ENCODE peak calls at places on chromosomes 1 and 21, in seven cellular contexts. D, S, F, C, W, Z and E are unnamed samples.

GRCh38 chr1:87800006-87800405 is 471.3 kb downstream of the LMO4 start:
- DNase-seq in D (no peak), S (no peak), F (no peak), C (no peak), W (peak), Z (no peak), E (no peak)

GRCh38 chr1:111221633-111222286 is 5.8 kb upstream of the CHI3L2 start:
- DNase-seq in D (no peak), S (no peak), F (no peak), C (no peak), W (peak), Z (no peak), E (no peak)

GRCh38 chr1:207998691-207999090 is 87.8 kb upstream of the CD34 start:
- DNase-seq in D (no peak), S (no peak), F (no peak), C (no peak), W (no peak), Z (no peak), E (no peak)

GRCh38 chr1:23563755-23564374 is 4.6 kb upstream of the ID3 start:
- DNase-seq in D (no peak), S (peak), F (no peak), C (no peak), W (no peak), Z (no peak), E (no peak)

GRCh38 chr1:182229907-182230522 is 161.6 kb downstream of the GLUL start:
- DNase-seq in D (no peak), S (no peak), F (no peak), C (peak), W (no peak), Z (no peak), E (no peak)

GRCh38 chr21:25384782-25385181 is 222.5 kb downstream of the MRPL39 start:
- DNase-seq in D (no peak), S (no peak), F (no peak), C (no peak), W (no peak), Z (no peak), E (no peak)

GRCh38 chr1:13517193-13517812 is 3.5 kb upstream of the LRRC38 start:
- DNase-seq in D (no peak), S (peak), F (no peak), C (no peak), W (no peak), Z (no peak), E (no peak)

GRCh38 chr21:35256468-35256988 is 207.4 kb upstream of the RUNX1 start:
- DNase-seq in D (peak), S (peak), F (peak), C (peak), W (peak), Z (peak), E (peak)

GRCh38 chr1:240720891-240721450 is 109.0 kb upstream of the GREM2 start:
- DNase-seq in D (no peak), S (no peak), F (no peak), C (no peak), W (no peak), Z (no peak), E (no peak)

GRCh38 chr1:47235280-47235679 is 3.3 kb upstream of the TAL1 start:
- DNase-seq in D (peak), S (no peak), F (no peak), C (no peak), W (no peak), Z (no peak), E (no peak)

DNA sequence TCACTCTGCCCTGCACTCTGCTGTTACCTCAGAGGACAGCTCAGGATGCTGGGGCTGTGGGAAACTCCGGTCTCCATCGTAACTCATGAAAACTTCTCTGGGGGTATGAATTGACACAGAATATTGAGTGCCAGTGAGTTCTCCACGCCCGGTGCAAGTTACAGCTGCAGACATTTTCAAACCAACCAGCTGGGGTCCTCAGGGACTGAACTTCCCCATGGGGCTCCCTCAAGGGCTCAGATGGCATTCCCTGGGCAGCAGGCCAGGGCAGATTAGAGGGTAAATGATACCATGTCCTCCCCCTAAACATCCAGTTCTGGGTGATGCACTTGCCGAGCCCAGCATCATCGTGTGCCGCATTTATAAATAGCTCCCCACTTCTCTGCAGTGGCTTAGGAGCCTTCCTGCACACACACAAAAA is 27.8 kb upstream of the CCSAP start:
- DNase-seq in D (no peak), S (no peak), F (no peak), C (peak), W (no peak), Z (no peak), E (no peak)
- TF ChIP-seq CTCF in D (no peak), S (no peak), F (no peak), C (no peak), W (no peak), Z (no peak), E (no peak)

DNA sequence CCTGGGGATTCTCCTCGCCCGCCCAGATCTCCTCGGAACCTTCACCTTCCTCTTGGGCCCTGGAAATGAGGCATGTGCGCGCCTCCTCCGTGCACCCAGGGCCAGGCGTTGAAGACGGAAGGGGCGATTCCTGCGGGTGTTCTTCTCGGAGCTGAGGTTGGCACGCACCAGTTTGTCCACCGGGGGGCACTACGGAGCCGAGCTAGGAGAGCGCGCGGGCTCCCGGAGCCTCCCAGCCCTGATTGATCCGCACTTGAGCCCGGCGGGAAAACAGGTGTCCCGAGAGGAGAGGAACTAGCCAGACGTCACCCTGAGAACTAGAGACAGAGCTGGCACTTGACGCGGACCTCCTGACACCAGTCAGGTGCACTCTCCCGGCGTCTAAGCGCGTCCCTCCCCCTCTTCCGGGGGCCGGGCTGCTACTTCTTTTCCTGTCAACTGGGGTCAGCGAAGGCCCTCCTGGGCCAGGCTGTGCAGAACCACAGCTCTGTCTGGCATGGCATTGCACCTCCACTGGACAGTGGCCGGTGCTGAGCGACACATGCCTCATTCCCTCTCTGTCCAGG is 18.3 kb upstream of the SERINC2 start:
- DNase-seq in D (peak), S (peak), F (peak), C (peak), W (peak), Z (peak), E (peak)
- H3K27ac ChIP-seq in D (no peak), S (peak), F (no peak), C (peak), W (no peak), Z (no peak), E (no peak)

GRCh38 chr1:41496080-41497055 is 11.9 kb upstream of the EDN2 start:
- DNase-seq in D (peak), S (peak), F (peak), C (peak), W (peak), Z (peak), E (peak)
- TF ChIP-seq POLR2A in D (no peak), S (no peak), F (peak), C (peak), W (no peak), Z (no peak), E (peak)

DNA sequence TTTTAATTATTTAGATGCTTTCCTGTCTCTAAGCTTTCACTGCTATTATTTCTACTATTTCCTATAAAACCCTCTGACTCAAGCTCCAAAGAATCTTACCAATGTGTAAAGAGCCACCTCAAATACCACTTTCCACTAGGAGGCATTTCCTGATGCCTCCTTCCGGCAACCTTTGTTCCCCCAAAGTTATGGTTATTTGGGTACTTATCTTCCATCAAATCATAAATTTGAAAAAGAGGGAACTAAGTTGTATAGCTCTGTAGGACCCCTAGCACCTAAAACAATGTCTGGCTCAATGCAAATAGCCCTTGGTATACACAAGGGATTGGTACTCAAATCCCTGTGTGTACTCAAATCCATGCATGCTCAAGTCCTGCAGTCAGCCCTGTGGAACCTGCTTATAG is 79.6 kb downstream of the NME7 start:
- DNase-seq in D (no peak), S (peak), F (no peak), C (no peak), W (peak), Z (no peak), E (no peak)
- TF ChIP-seq CTCF in D (no peak), S (no peak), F (no peak), C (no peak), W (no peak), Z (no peak), E (no peak)

DNA sequence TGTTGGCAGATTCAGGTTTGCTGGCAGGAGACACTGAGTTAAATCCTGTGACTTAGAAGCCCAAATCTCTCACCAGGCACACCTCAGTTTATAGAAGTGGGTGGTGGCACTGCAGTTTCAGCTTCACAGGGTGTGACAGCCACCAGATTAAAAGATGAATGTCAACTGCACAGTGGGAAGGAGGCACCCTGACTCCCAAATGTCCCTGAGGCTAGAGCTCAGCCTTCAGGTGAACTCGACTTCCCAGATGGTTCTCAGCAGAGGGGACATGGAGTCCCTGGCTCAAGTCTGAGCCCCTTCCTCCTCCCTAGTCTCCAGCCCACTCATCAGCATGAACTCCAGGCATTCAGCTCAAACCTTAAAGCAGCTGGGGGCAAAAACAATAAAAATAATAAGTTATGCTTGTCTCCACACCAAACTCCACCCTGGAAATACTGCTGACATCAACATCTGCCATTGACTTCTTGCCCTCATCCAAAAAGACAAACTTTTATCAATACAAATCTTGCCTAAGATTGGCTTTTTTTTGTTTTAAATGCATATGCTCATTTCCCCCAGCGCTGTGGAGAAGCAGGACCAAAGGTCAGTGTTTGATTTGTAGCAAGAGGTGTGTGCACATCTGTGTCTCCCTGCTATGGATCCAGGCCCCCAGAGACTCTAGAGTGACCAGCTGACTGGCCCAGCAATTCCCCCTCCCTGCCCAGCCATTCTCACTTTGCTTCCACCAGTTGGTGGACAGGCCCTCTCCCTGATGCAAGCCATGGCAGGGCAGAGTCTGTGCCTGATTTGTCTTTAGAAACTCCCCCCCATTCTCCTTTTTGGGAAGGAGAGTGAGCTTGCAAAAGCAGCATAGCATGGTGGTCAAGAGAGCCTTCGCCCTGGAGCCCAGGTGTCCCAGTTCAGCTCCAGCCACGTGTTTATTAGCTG is 18.5 kb upstream of the S100A7 start:
- DNase-seq in D (no peak), S (no peak), F (no peak), C (no peak), W (no peak), Z (no peak), E (no peak)
- H3K27ac ChIP-seq in D (no peak), S (no peak), F (no peak), C (no peak), W (no peak), Z (no peak), E (peak)

GRCh38 chr1:6627031-6627430 is 2.4 kb downstream of the THAP3 start:
- DNase-seq in D (no peak), S (no peak), F (no peak), C (no peak), W (no peak), Z (no peak), E (no peak)

GRCh38 chr1:6625579-6626149 is 996 bp downstream of the THAP3 start:
- DNase-seq in D (peak), S (peak), F (no peak), C (no peak), W (peak), Z (peak), E (no peak)

GRCh38 chr1:6622396-6623152 is 2.1 kb upstream of the THAP3 start:
- DNase-seq in D (no peak), S (no peak), F (no peak), C (no peak), W (no peak), Z (no peak), E (no peak)

GRCh38 chr1:6623269-6623965 is 1.3 kb upstream of the THAP3 start:
- DNase-seq in D (no peak), S (no peak), F (no peak), C (no peak), W (no peak), Z (no peak), E (no peak)

DNA sequence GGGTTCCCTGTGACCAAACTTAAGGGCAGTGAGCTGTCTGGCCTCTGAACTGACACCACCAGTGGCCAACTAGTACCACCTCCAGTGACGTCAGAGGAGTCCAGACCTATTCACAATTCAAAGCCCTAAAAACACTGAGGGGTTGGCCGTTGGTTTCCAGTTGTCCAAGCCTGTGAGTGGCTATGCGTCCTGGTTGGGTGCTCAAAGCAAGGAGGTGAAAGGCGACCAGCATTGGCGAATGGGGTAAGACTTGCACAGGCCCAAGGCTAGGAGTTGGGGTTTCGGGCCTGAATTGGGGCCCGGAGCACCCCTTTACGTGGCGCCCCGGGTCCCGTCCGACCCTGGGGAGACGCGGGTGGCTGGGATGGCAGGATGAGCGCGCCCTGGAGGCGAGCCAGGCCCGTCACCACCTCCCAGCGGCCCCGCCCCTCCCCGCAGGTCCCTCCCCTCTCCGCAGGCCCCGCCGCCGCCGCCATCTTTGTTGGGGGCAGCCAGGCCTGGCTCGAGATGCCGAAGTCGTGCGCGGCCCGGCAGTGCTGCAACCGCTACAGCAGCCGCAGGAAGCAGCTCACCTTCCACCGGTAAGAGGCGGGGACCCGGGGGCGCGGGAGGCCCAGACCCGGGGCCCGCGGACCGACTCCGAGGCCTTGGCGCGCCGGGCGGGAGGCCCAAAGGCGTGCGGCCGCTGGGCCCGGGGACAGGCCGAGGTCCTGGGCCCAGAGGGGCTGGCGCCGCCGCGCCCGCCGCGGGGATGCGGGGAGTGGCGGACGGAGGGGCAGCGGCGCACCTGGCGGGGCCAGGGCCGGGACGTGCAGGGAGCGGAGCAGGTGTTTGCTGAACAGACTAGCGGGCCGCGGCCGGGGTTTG is at the start of gene THAP3:
- DNase-seq in D (peak), S (peak), F (peak), C (peak), W (peak), Z (peak), E (peak)
- TF ChIP-seq POLR2A in D (no peak), S (peak), F (peak), C (peak), W (no peak), Z (no peak), E (peak)

GRCh38 chr1:201655243-201655642 is 116.3 kb downstream of the NAV1 start:
- DNase-seq in D (no peak), S (no peak), F (peak), C (no peak), W (peak), Z (no peak), E (peak)
- TF ChIP-seq CTCF in D (no peak), S (no peak), F (no peak), C (no peak), W (peak), Z (no peak), E (no peak)

DNA sequence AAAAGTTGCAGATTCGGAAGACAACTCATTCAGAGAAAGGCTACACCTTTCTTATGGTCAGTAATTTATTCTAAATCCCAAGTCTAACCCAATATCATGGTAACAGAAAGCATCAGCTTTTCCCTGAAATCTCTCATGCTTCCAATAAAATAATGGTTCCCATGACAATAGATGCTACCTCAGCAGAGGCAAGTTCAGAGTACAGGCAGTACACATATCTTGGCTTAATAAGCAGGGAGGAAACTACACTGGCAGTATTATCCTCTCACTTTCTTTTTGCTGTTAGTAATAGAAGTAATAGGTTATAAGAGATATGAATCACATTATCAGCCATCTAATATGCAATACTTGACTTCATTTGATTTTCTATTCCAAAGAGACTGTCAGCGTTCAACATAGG is 137.1 kb downstream of the DPYD start:
- DNase-seq in D (no peak), S (no peak), F (no peak), C (no peak), W (no peak), Z (no peak), E (no peak)
- H3K27ac ChIP-seq in D (no peak), S (no peak), F (peak), C (no peak), W (no peak), Z (no peak), E (no peak)